ENCODE peak calls at places on chromosomes 2 and 18, in four cellular contexts. H is adipocyte, K is Calu3, W is ecto neural progenitor cell. F is an unnamed sample.

GRCh38 chr2:109380502-109381326 is 233.1 kb downstream of the SEPTIN10 start:
- DNase-seq in H (no peak), K (no peak), W (peak), F (no peak)

GRCh38 chr18:23138470-23138869 is 3.2 kb downstream of the CABLES1 start:
- DNase-seq in H (no peak), K (no peak), W (no peak), F (no peak)

GRCh38 chr2:138931284-138932256 is 151.4 kb upstream of the NXPH2 start:
- DNase-seq in H (no peak), K (no peak), W (no peak), F (no peak)

GRCh38 chr2:240868286-240869108 is at the start of gene AGXT:
- DNase-seq in H (peak), K (no peak), W (peak), F (no peak)

GRCh38 chr2:215657844-215658243 is 222.0 kb upstream of the FN1 start:
- DNase-seq in H (peak), K (peak), W (no peak), F (no peak)

GRCh38 chr18:47899107-47899840 is 31.2 kb downstream of the SMAD2 start:
- DNase-seq in H (no peak), K (no peak), W (no peak), F (no peak)

GRCh38 chr2:46375566-46376125 is 78.4 kb downstream of the EPAS1 start:
- DNase-seq in H (no peak), K (no peak), W (peak), F (no peak)

GRCh38 chr2:121038031-121038430 is 247.0 kb downstream of the TFCP2L1 start:
- DNase-seq in H (no peak), K (no peak), W (no peak), F (no peak)

GRCh38 chr2:240985881-240986786 is 12.3 kb upstream of the SNED1 start:
- DNase-seq in H (no peak), K (no peak), W (no peak), F (no peak)

GRCh38 chr2:173205375-173205774 is 129.7 kb downstream of the MAP3K20 start:
- DNase-seq in H (peak), K (no peak), W (no peak), F (no peak)

GRCh38 chr2:41101281-41101680 is 649.4 kb upstream of the SLC8A1 start:
- DNase-seq in H (no peak), K (no peak), W (no peak), F (no peak)

GRCh38 chr18:13530879-13531387 is 195.4 kb downstream of the FAM210A start:
- DNase-seq in H (peak), K (peak), W (peak), F (no peak)

GRCh38 chr18:32353257-32353656 is 117.4 kb downstream of the GAREM1 start:
- DNase-seq in H (no peak), K (no peak), W (no peak), F (no peak)

GRCh38 chr2:143901185-143901842 is 618.6 kb downstream of the ZEB2 start:
- DNase-seq in H (peak), K (peak), W (no peak), F (no peak)

GRCh38 chr2:66495788-66496640 is 61.1 kb downstream of the MEIS1 start:
- DNase-seq in H (peak), K (peak), W (no peak), F (no peak)

GRCh38 chr2:62254424-62255266 is 58.7 kb downstream of the B3GNT2 start:
- DNase-seq in H (no peak), K (no peak), W (no peak), F (no peak)

GRCh38 chr2:9703085-9703641 is 72.4 kb upstream of the YWHAQ start:
- DNase-seq in H (peak), K (peak), W (no peak), F (peak)

GRCh38 chr2:25991965-25992364 is 9.7 kb upstream of the KIF3C start:
- DNase-seq in H (no peak), K (no peak), W (no peak), F (no peak)

GRCh38 chr18:36628435-36629094 is 200.2 kb downstream of the TPGS2 start:
- DNase-seq in H (peak), K (no peak), W (no peak), F (no peak)

GRCh38 chr2:100870652-100871531 is 51.0 kb downstream of the NPAS2 start:
- DNase-seq in H (no peak), K (no peak), W (no peak), F (no peak)

GRCh38 chr2:54763636-54764291 is 40.3 kb downstream of the EML6 start:
- DNase-seq in H (no peak), K (peak), W (no peak), F (no peak)

GRCh38 chr2:239322414-239323086 is 78.3 kb downstream of the HDAC4 start:
- DNase-seq in H (no peak), K (peak), W (peak), F (no peak)

GRCh38 chr2:221310720-221311119 is 261.4 kb downstream of the EPHA4 start:
- DNase-seq in H (no peak), K (no peak), W (no peak), F (no peak)

GRCh38 chr18:12391487-12392136 is 14.6 kb upstream of the AFG3L2 start:
- DNase-seq in H (peak), K (peak), W (no peak), F (peak)

GRCh38 chr2:227819398-227819697 is 5.7 kb downstream of the CCL20 start:
- DNase-seq in H (no peak), K (peak), W (no peak), F (no peak)

GRCh38 chr18:43422483-43422882 is 145.2 kb upstream of the SYT4 start:
- DNase-seq in H (peak), K (no peak), W (no peak), F (no peak)

F was measured in effector memory CD8-positive, alpha-beta T cell.